ENCODE peak calls at places on chromosomes 4 and X, in five cellular contexts. Q is psoas muscle; B is activated CD8-positive, alpha-beta memory T cell treated with anti-CD3 and anti-CD28 coated beads, Interleukin-2, amount 50 U/mL, for 4 hours; U is central memory CD4-positive, alpha-beta T cell; H is activated CD4-positive, CD25-positive, alpha-beta regulatory T cell treated with anti-CD3 and anti-CD28 coated beads, Interleukin-2, amount 50 U/mL, for 72 hours. L is an unnamed sample.

GRCh38 chr4:2402453-2402852 is 16.0 kb downstream of the ZFYVE28 start:
- DNase-seq in Q (peak), B (no peak), U (no peak), H (no peak), L (no peak)

GRCh38 chrX:130095249-130095648 is 15.0 kb downstream of the ELF4 start:
- DNase-seq in Q (peak), B (no peak), U (no peak), H (no peak), L (no peak)

GRCh38 chrX:44953734-44954502 is 80.9 kb downstream of the KDM6A start:
- DNase-seq in Q (no peak), B (no peak), U (no peak), H (no peak), L (no peak)

GRCh38 chr4:95340191-95340590 is 208.6 kb downstream of the UNC5C start:
- DNase-seq in Q (no peak), B (no peak), U (no peak), H (no peak), L (no peak)

GRCh38 chrX:104565791-104566687 is at the start of gene IL1RAPL2:
- DNase-seq in Q (peak), B (no peak), U (no peak), H (no peak), L (no peak)

GRCh38 chrX:153981771-153982533 is 9.4 kb downstream of the TMEM187 start:
- DNase-seq in Q (peak), B (peak), U (peak), H (no peak), L (no peak)

GRCh38 chrX:54785901-54786300 is 12.2 kb downstream of the ITIH6 start:
- DNase-seq in Q (no peak), B (no peak), U (no peak), H (no peak), L (no peak)

GRCh38 chr4:16669036-16669435 is 229.4 kb downstream of the LDB2 start:
- DNase-seq in Q (no peak), B (no peak), U (no peak), H (no peak), L (no peak)

GRCh38 chrX:110012818-110013484 is 10.0 kb downstream of the TMEM164 start:
- DNase-seq in Q (no peak), B (no peak), U (no peak), H (no peak), L (no peak)